ENCODE peak calls at places on chromosome 12, in four cellular contexts. K is K562, Z is HepG2, X is GM12878. B is an unnamed sample.

GRCh38 chr12:65308001-65308400 is 29.5 kb downstream of the MSRB3 start:
- DNase-seq in K (no peak), X (no peak), Z (no peak), B (no peak)

GRCh38 chr12:92012691-92013090 is 133.0 kb downstream of the BTG1 start:
- DNase-seq in Z (no peak), K (no peak), X (no peak), B (no peak)

GRCh38 chr12:121030576-121031212 is 8.4 kb downstream of the OASL start:
- DNase-seq in K (no peak), Z (no peak), X (no peak), B (no peak)

GRCh38 chr12:125186471-125187147 is 121.4 kb downstream of the AACS start:
- DNase-seq in Z (no peak), X (no peak), K (peak), B (no peak)

GRCh38 chr12:92561543-92561899 is 141.3 kb upstream of the PLEKHG7 start:
- DNase-seq in Z (no peak), X (no peak), K (no peak), B (no peak)

GRCh38 chr12:80230068-80230467 is 130.7 kb downstream of the OTOGL start:
- DNase-seq in K (no peak), X (no peak), Z (no peak), B (no peak)

GRCh38 chr12:131829795-131830334 is 1.7 kb downstream of the MMP17 start:
- DNase-seq in K (no peak), X (no peak), Z (no peak), B (no peak)

GRCh38 chr12:12064596-12064995 is 6.1 kb upstream of the BCL2L14 start:
- DNase-seq in K (no peak), X (no peak), Z (no peak), B (no peak)

GRCh38 chr12:32418221-32418620 is 18.9 kb downstream of the FGD4 start:
- DNase-seq in K (no peak), Z (no peak), X (no peak), B (no peak)

GRCh38 chr12:69468237-69469026 is 1.8 kb upstream of the FRS2 start:
- DNase-seq in X (no peak), Z (no peak), K (no peak), B (peak)

GRCh38 chr12:1108276-1108675 is 117.3 kb downstream of the ERC1 start:
- DNase-seq in X (peak), K (no peak), Z (no peak), B (no peak)

GRCh38 chr12:131943876-131944275 is 5.9 kb upstream of the EP400 start:
- DNase-seq in K (no peak), X (no peak), Z (no peak), B (no peak)

GRCh38 chr12:10361084-10361483 is 28.8 kb downstream of the KLRK1 start:
- DNase-seq in K (no peak), Z (no peak), X (no peak), B (no peak)

GRCh38 chr12:55955800-55956508 is 9.9 kb downstream of the PMEL start:
- DNase-seq in Z (peak), X (no peak), K (peak), B (peak)

GRCh38 chr12:68806488-68807237 is 1.3 kb upstream of the MDM2 start:
- DNase-seq in Z (no peak), X (no peak), K (no peak), B (no peak)

GRCh38 chr12:2624543-2625266 is 170.1 kb upstream of the FKBP4 start:
- DNase-seq in Z (no peak), K (peak), X (no peak), B (no peak)

GRCh38 chr12:58833844-58834243 is 86.5 kb downstream of the LRIG3 start:
- DNase-seq in Z (no peak), X (no peak), K (no peak), B (no peak)

GRCh38 chr12:131681257-131681620 is 29.7 kb upstream of the SFSWAP start:
- DNase-seq in Z (no peak), X (no peak), K (no peak), B (no peak)

GRCh38 chr12:10689146-10689545 is 15.3 kb upstream of the STYK1 start:
- DNase-seq in K (no peak), Z (no peak), X (no peak), B (no peak)

GRCh38 chr12:32134144-32134888 is 27.7 kb downstream of the BICD1 start:
- DNase-seq in Z (no peak), K (no peak), X (peak), B (no peak)

GRCh38 chr12:121608301-121608700 is 18.0 kb upstream of the ORAI1 start:
- DNase-seq in K (no peak), X (no peak), Z (no peak), B (no peak)

GRCh38 chr12:28899951-28900350 is 249.1 kb upstream of the FAR2 start:
- DNase-seq in Z (no peak), X (no peak), K (no peak), B (no peak)

GRCh38 chr12:67449591-67450052 is 180.5 kb downstream of the CAND1 start:
- DNase-seq in X (peak), K (no peak), Z (no peak), B (no peak)

GRCh38 chr12:98232753-98233385 is 282.5 kb upstream of the TMPO start:
- DNase-seq in X (no peak), Z (peak), K (no peak), B (no peak)

GRCh38 chr12:104064842-104065441 is 611 bp downstream of the HCFC2 start:
- DNase-seq in K (peak), Z (no peak), X (no peak), B (no peak)

GRCh38 chr12:124734224-124734788 is 129.4 kb downstream of the SCARB1 start:
- DNase-seq in X (no peak), K (peak), Z (peak), B (no peak)

GRCh38 chr12:105699209-105699608 is 368.7 kb downstream of the C12orf75 start:
- DNase-seq in X (no peak), Z (no peak), K (no peak), B (no peak)

GRCh38 chr12:118220697-118221096 is 84.8 kb downstream of the PEBP1 start:
- DNase-seq in X (no peak), Z (no peak), K (no peak), B (no peak)

DNA sequence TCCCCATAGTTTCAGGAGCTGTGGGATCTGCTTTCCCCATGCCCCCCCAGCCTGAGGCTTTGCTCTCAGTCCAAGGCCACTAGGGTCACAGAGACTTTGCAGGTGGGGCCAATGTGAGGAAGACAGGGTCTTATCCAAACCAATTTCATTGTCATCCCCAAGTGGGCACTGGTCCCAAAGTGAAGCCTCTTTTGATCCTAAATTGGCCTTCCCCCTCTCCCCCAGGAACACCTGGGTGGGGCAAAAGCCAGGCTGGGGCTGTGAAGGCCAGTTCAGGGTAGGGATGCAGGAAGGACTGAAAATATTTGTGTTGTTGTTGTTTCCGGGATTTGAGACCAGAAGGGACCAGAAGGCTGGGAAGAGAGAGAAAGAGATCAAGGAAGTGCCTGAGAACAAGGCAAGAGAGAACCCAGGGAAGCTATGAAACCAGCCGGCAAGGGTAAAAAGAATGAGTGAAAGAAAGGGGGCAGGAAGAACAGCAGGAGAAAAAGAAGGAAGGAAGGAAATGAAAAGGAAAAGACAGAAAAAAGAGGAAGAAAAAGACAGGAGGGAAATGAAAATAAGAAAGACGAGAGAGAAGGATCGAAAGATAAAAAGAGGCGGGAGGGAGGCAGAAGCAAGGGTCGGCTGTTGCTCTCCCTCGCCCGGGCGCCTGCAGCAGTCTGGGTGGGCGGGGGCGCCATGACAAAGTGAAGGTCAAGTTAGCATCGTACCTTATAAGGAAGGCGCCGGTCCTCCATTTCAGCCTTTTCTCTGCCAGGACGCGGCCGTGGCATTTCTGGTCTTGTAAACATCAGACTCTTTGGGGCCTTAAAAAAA is 7.5 kb upstream of the HOXC11 start:
- DNase-seq in Z (no peak), K (no peak), X (no peak), B (no peak)
- TF ChIP-seq CHD4 in Z (no peak), K (no peak), X (no peak), B (no peak)

GRCh38 chr12:116878567-116879508 is 2.4 kb downstream of the HRK start:
- DNase-seq in X (no peak), Z (no peak), K (no peak), B (no peak)
- TF ChIP-seq CHD4 in X (no peak), Z (no peak), K (no peak), B (no peak)

GRCh38 chr12:53219956-53220856 is 11.8 kb downstream of the RARG start:
- DNase-seq in K (peak), Z (peak), X (no peak), B (peak)

GRCh38 chr12:53220857-53221202 is 11.2 kb downstream of the RARG start:
- DNase-seq in K (peak), X (peak), Z (peak), B (peak)

GRCh38 chr12:53222170-53223005 is 9.6 kb downstream of the RARG start:
- DNase-seq in K (no peak), Z (no peak), X (no peak), B (no peak)

GRCh38 chr12:53223006-53223305 is 9.1 kb downstream of the RARG start:
- DNase-seq in K (no peak), Z (no peak), X (no peak), B (no peak)

GRCh38 chr12:53221203-53222076 is 10.6 kb downstream of the RARG start:
- DNase-seq in X (no peak), Z (peak), K (peak), B (peak)
- TF ChIP-seq CHD4 in X (no peak), Z (no peak), K (peak), B (no peak)

GRCh38 chr12:123065666-123066457 is 85.0 kb downstream of the PITPNM2 start:
- DNase-seq in X (no peak), Z (no peak), K (no peak), B (no peak)
- TF ChIP-seq CHD4 in X (no peak), Z (no peak), K (no peak), B (no peak)

GRCh38 chr12:78181544-78182162 is 351.0 kb downstream of the NAV3 start:
- DNase-seq in Z (peak), K (no peak), X (no peak), B (peak)
- TF ChIP-seq CHD4 in Z (no peak), K (no peak), X (no peak), B (no peak)

B was measured in A549.